ENCODE peak calls at places on chromosome 11, in eight cellular contexts. A, M, Q, K, W, C, S and H are unnamed samples.

GRCh38 chr11:55607545-55607944 is at the start of gene OR4C11:
- DNase-seq in W (no peak), C (no peak), K (no peak), Q (no peak), A (no peak), S (no peak), M (no peak), H (no peak)

GRCh38 chr11:64064374-64065140 is 28.8 kb downstream of the FLRT1 start:
- DNase-seq in Q (no peak), M (no peak), W (no peak), K (no peak), A (no peak), S (no peak), C (no peak), H (no peak)

GRCh38 chr11:122847437-122847836 is 9.1 kb downstream of the CRTAM start:
- DNase-seq in S (no peak), A (no peak), C (no peak), M (no peak), Q (no peak), K (no peak), W (no peak), H (no peak)

GRCh38 chr11:11583801-11584445 is 37.9 kb downstream of the GALNT18 start:
- DNase-seq in W (no peak), C (no peak), S (no peak), Q (no peak), K (no peak), A (no peak), M (no peak), H (no peak)

GRCh38 chr11:119995730-119996491 is 142.0 kb downstream of the TRIM29 start:
- DNase-seq in C (no peak), K (no peak), W (no peak), Q (no peak), A (no peak), M (no peak), S (no peak), H (no peak)

GRCh38 chr11:73750238-73750637 is 10.6 kb downstream of the RAB6A start:
- DNase-seq in S (no peak), M (no peak), A (no peak), C (no peak), W (no peak), K (no peak), Q (no peak), H (no peak)

GRCh38 chr11:76692956-76693355 is 22.4 kb upstream of the LRRC32 start:
- DNase-seq in C (no peak), Q (no peak), M (no peak), K (no peak), W (no peak), S (no peak), A (no peak), H (no peak)

GRCh38 chr11:10325398-10326079 is 20.7 kb downstream of the ADM start:
- DNase-seq in S (peak), M (no peak), C (no peak), K (peak), W (no peak), Q (no peak), A (no peak), H (no peak)

GRCh38 chr11:16126361-16126760 is 230.0 kb downstream of the SOX6 start:
- DNase-seq in M (no peak), A (no peak), Q (no peak), K (no peak), S (no peak), W (no peak), C (no peak), H (no peak)

GRCh38 chr11:73338279-73338678 is 30.2 kb downstream of the ARHGEF17 start:
- DNase-seq in Q (no peak), M (no peak), S (no peak), C (no peak), A (no peak), W (no peak), K (no peak), H (no peak)

GRCh38 chr11:32610926-32611325 is 27.3 kb downstream of the EIF3M start:
- DNase-seq in A (no peak), S (no peak), K (no peak), C (no peak), M (no peak), Q (no peak), W (no peak), H (no peak)

GRCh38 chr11:17693531-17693930 is 25.8 kb upstream of the MYOD1 start:
- DNase-seq in W (no peak), M (no peak), C (no peak), Q (no peak), A (no peak), K (no peak), S (no peak), H (no peak)

GRCh38 chr11:8531982-8532381 is 62.0 kb downstream of the STK33 start:
- DNase-seq in Q (no peak), S (no peak), M (no peak), W (no peak), A (no peak), C (no peak), K (no peak), H (no peak)

GRCh38 chr11:123587044-123587443 is 67.4 kb downstream of the SCN3B start:
- DNase-seq in C (no peak), W (no peak), S (no peak), Q (no peak), M (no peak), A (no peak), K (peak), H (no peak)

GRCh38 chr11:17516551-17517150 is 27.6 kb downstream of the USH1C start:
- DNase-seq in A (no peak), M (no peak), C (no peak), Q (no peak), K (no peak), W (no peak), S (no peak), H (no peak)

GRCh38 chr11:121864660-121865059 is 251.4 kb downstream of the BLID start:
- DNase-seq in K (no peak), S (no peak), M (no peak), C (no peak), Q (no peak), W (no peak), A (no peak), H (no peak)

GRCh38 chr11:9774109-9774508 is 110.2 kb downstream of the SWAP70 start:
- DNase-seq in W (no peak), A (no peak), Q (no peak), K (no peak), C (no peak), S (no peak), M (no peak), H (no peak)

GRCh38 chr11:18614667-18615066 is 15.1 kb downstream of the MISFA start:
- DNase-seq in C (no peak), A (no peak), K (no peak), W (no peak), S (no peak), Q (no peak), M (no peak), H (no peak)

GRCh38 chr11:85949798-85950197 is 94.6 kb downstream of the CCDC83 start:
- DNase-seq in C (no peak), A (no peak), Q (no peak), K (no peak), M (no peak), S (no peak), W (no peak), H (no peak)

GRCh38 chr11:46336781-46337180 is 10.5 kb upstream of the DGKZ start:
- DNase-seq in Q (no peak), S (no peak), C (no peak), W (peak), K (peak), A (no peak), M (no peak), H (no peak)

GRCh38 chr11:58726594-58727414 is 4.9 kb downstream of the GLYAT start:
- DNase-seq in S (no peak), A (no peak), C (no peak), W (no peak), K (no peak), M (no peak), Q (no peak), H (no peak)

GRCh38 chr11:2266586-2267305 is 3.6 kb downstream of the ASCL2 start:
- DNase-seq in S (no peak), A (no peak), Q (no peak), W (no peak), C (no peak), M (no peak), K (no peak), H (no peak)

GRCh38 chr11:96213500-96213899 is 129.5 kb downstream of the MAML2 start:
- DNase-seq in M (no peak), K (peak), A (peak), Q (no peak), W (no peak), S (peak), C (no peak), H (no peak)

GRCh38 chr11:130388607-130389205 is 39.7 kb downstream of the ADAMTS8 start:
- DNase-seq in W (peak), Q (no peak), M (no peak), C (peak), S (no peak), A (no peak), K (no peak), H (no peak)

GRCh38 chr11:132278801-132279574 is 908.6 kb downstream of the NTM start:
- DNase-seq in M (no peak), W (no peak), Q (no peak), K (peak), A (peak), S (peak), C (no peak), H (no peak)

GRCh38 chr11:118045191-118045590 is 31.7 kb upstream of the TMPRSS4 start:
- DNase-seq in S (no peak), K (no peak), W (no peak), A (no peak), Q (no peak), C (no peak), M (no peak), H (peak)

GRCh38 chr11:107427569-107428180 is 29.9 kb downstream of the CWF19L2 start:
- DNase-seq in M (no peak), C (no peak), K (no peak), A (no peak), S (no peak), W (no peak), Q (no peak), H (no peak)

GRCh38 chr11:77411717-77412441 is 62.0 kb downstream of the PAK1 start:
- DNase-seq in Q (peak), S (peak), M (peak), K (peak), A (peak), W (peak), C (peak), H (peak)

GRCh38 chr11:128776088-128776433 is 82.2 kb downstream of the FLI1 start:
- DNase-seq in M (no peak), C (peak), K (no peak), S (no peak), A (no peak), Q (no peak), W (peak), H (no peak)

GRCh38 chr11:84498016-84498415 is 1129.1 kb downstream of the DLG2 start:
- DNase-seq in C (no peak), K (peak), M (no peak), Q (peak), W (no peak), A (no peak), S (peak), H (no peak)

GRCh38 chr11:66981976-66982578 is 7.0 kb downstream of the C11orf86 start:
- DNase-seq in W (no peak), A (peak), K (peak), Q (peak), C (peak), S (peak), M (no peak), H (no peak)